ENCODE peak calls at places on chromosomes 6 and 20, in eight cellular contexts. One of them, this sample, is unnamed.

GRCh38 chr20:14777571-14777970 is 440.2 kb upstream of the FLRT3 start:
- DNase-seq in sigmoid colon: no peak
- DNase-seq in heart left ventricle: no peak
- DNase-seq in adrenal gland: no peak
- DNase-seq in H54: no peak
- DNase-seq in HepG2: no peak
- DNase-seq in uterus: no peak
- DNase-seq in prostate gland: no peak
- DNase-seq in this sample: no peak

GRCh38 chr20:46810442-46811327 is 84.0 kb upstream of the EYA2 start:
- DNase-seq in sigmoid colon: no peak
- DNase-seq in heart left ventricle: no peak
- DNase-seq in adrenal gland: no peak
- DNase-seq in H54: no peak
- DNase-seq in HepG2: no peak
- DNase-seq in uterus: no peak
- DNase-seq in prostate gland: no peak
- DNase-seq in this sample: no peak

GRCh38 chr6:4381379-4381778 is 246.0 kb upstream of the ECI2 start:
- DNase-seq in sigmoid colon: no peak
- DNase-seq in heart left ventricle: peak; percentile 57
- DNase-seq in adrenal gland: no peak
- DNase-seq in H54: no peak
- DNase-seq in HepG2: no peak
- DNase-seq in uterus: no peak
- DNase-seq in prostate gland: no peak
- DNase-seq in this sample: no peak

GRCh38 chr6:42618686-42619085 is 54.9 kb downstream of the UBR2 start:
- DNase-seq in sigmoid colon: no peak
- DNase-seq in heart left ventricle: no peak
- DNase-seq in adrenal gland: no peak
- DNase-seq in H54: no peak
- DNase-seq in HepG2: no peak
- DNase-seq in uterus: no peak
- DNase-seq in prostate gland: no peak
- DNase-seq in this sample: no peak

GRCh38 chr6:32692019-32692418 is 25.6 kb upstream of the HLA-DQB1 start:
- DNase-seq in sigmoid colon: no peak
- DNase-seq in heart left ventricle: peak; percentile 28
- DNase-seq in adrenal gland: peak; percentile 31
- DNase-seq in H54: no peak
- DNase-seq in HepG2: peak; percentile 35
- DNase-seq in uterus: peak; percentile 17
- DNase-seq in prostate gland: peak; percentile 33
- DNase-seq in this sample: no peak

GRCh38 chr6:122609881-122610689 is at the start of gene PKIB:
- DNase-seq in sigmoid colon: peak; percentile 74
- DNase-seq in heart left ventricle: peak; percentile 59
- DNase-seq in adrenal gland: peak; percentile 77
- DNase-seq in H54: peak; percentile 52
- DNase-seq in HepG2: peak; percentile 64
- DNase-seq in uterus: peak; percentile 31
- DNase-seq in prostate gland: peak; percentile 70
- DNase-seq in this sample: peak; percentile 57

GRCh38 chr20:20744170-20744725 is 31.8 kb upstream of the RALGAPA2 start:
- DNase-seq in sigmoid colon: no peak
- DNase-seq in heart left ventricle: no peak
- DNase-seq in adrenal gland: no peak
- DNase-seq in H54: no peak
- DNase-seq in HepG2: peak; percentile 40
- DNase-seq in uterus: no peak
- DNase-seq in prostate gland: no peak
- DNase-seq in this sample: no peak

GRCh38 chr20:38222231-38222922 is 38.2 kb downstream of the KIAA1755 start:
- DNase-seq in sigmoid colon: peak; percentile 75
- DNase-seq in heart left ventricle: peak; percentile 64
- DNase-seq in adrenal gland: peak; percentile 85
- DNase-seq in H54: peak; percentile 65
- DNase-seq in HepG2: peak; percentile 71
- DNase-seq in uterus: peak; percentile 64
- DNase-seq in prostate gland: peak; percentile 37
- DNase-seq in this sample: peak; percentile 61

GRCh38 chr6:94636780-94637385 is 940.5 kb upstream of the MANEA start:
- DNase-seq in sigmoid colon: no peak
- DNase-seq in heart left ventricle: no peak
- DNase-seq in adrenal gland: no peak
- DNase-seq in H54: no peak
- DNase-seq in HepG2: peak; percentile 32
- DNase-seq in uterus: no peak
- DNase-seq in prostate gland: no peak
- DNase-seq in this sample: peak; percentile 4

GRCh38 chr6:150880336-150880735 is 14.8 kb downstream of the MTHFD1L start:
- DNase-seq in sigmoid colon: no peak
- DNase-seq in heart left ventricle: no peak
- DNase-seq in adrenal gland: no peak
- DNase-seq in H54: no peak
- DNase-seq in HepG2: no peak
- DNase-seq in uterus: no peak
- DNase-seq in prostate gland: no peak
- DNase-seq in this sample: no peak
- TF ChIP-seq POLR2A in sigmoid colon: no peak
- TF ChIP-seq POLR2A in heart left ventricle: no peak
- TF ChIP-seq POLR2A in adrenal gland: no peak
- TF ChIP-seq POLR2A in H54: no peak
- TF ChIP-seq POLR2A in HepG2: no peak
- TF ChIP-seq POLR2A in uterus: no peak
- TF ChIP-seq POLR2A in prostate gland: no peak
- TF ChIP-seq POLR2A in this sample: no peak

DNA sequence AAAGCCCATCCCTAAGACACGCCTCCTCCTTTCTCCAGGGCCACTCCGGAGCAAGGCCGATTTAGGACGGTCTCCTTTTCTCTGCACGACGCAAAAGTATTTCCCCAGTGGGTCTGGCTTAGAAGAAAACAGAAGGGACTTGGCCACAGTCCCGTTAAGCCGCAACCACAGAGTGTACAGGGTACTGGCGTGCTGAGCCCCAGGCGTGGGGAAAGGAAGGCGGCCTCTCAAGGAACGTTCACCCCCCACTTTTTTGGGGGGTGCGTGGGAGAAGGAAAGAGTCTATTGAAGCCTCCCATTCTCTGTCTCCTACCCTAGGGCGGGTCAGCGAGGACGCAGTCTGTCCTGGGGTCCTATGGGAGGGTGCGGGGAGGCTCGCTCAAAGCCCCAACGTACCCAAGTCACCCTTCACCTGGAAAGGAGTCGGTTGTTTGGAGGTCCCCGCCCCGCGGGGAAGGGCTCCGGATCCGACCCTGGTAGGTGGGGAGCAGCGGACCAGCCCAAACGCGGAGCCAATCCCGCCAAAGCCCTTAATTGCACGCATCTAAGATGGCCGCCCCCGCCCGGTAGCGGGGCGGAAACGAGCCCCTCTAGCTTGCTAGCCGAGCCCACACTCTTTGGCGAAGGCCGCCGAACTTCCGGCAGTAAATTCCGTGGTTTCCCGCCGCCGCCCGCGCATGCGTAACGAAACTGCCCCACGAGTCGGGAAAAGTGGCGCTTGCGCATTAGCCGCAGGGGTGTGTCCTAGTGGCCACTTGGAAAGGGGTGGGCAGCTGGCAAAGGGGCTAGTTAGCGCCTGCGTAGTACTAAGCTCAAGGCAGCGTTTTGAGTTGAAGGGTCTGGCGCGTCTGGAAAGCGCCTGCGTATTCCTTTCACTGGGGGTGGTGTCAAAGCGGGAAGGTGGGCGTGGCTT is at the start of gene OARD1:
- DNase-seq in sigmoid colon: peak; percentile 100
- DNase-seq in heart left ventricle: peak; percentile 100
- DNase-seq in adrenal gland: peak; percentile 100
- DNase-seq in H54: peak; percentile 79
- DNase-seq in HepG2: peak; percentile 99
- DNase-seq in uterus: peak; percentile 100
- DNase-seq in prostate gland: peak; percentile 99
- DNase-seq in this sample: peak; percentile 100
- TF ChIP-seq POLR2A in sigmoid colon: peak; percentile 67
- TF ChIP-seq POLR2A in heart left ventricle: peak; percentile 58
- TF ChIP-seq POLR2A in adrenal gland: peak; percentile 83
- TF ChIP-seq POLR2A in H54: peak; percentile 23
- TF ChIP-seq POLR2A in HepG2: peak; percentile 78
- TF ChIP-seq POLR2A in uterus: no peak
- TF ChIP-seq POLR2A in prostate gland: peak; percentile 62
- TF ChIP-seq POLR2A in this sample: peak; percentile 91

GRCh38 chr20:35741892-35742740 is at the start of gene RBM39:
- DNase-seq in sigmoid colon: peak; percentile 100
- DNase-seq in heart left ventricle: peak; percentile 100
- DNase-seq in adrenal gland: peak; percentile 100
- DNase-seq in H54: peak; percentile 87
- DNase-seq in HepG2: peak; percentile 100
- DNase-seq in uterus: peak; percentile 100
- DNase-seq in prostate gland: peak; percentile 100
- DNase-seq in this sample: peak; percentile 100
- TF ChIP-seq POLR2A in sigmoid colon: peak; percentile 97
- TF ChIP-seq POLR2A in heart left ventricle: peak; percentile 86
- TF ChIP-seq POLR2A in adrenal gland: peak; percentile 99
- TF ChIP-seq POLR2A in H54: peak; percentile 92
- TF ChIP-seq POLR2A in HepG2: peak; percentile 97
- TF ChIP-seq POLR2A in uterus: peak; percentile 97
- TF ChIP-seq POLR2A in prostate gland: peak; percentile 88
- TF ChIP-seq POLR2A in this sample: peak; percentile 98

GRCh38 chr6:126339796-126340750 is at the start of gene CENPW:
- DNase-seq in sigmoid colon: peak; percentile 83
- DNase-seq in heart left ventricle: peak; percentile 64
- DNase-seq in adrenal gland: peak; percentile 88
- DNase-seq in H54: peak; percentile 29
- DNase-seq in HepG2: peak; percentile 88
- DNase-seq in uterus: peak; percentile 84
- DNase-seq in prostate gland: peak; percentile 75
- DNase-seq in this sample: peak; percentile 98
- TF ChIP-seq POLR2A in sigmoid colon: no peak
- TF ChIP-seq POLR2A in heart left ventricle: no peak
- TF ChIP-seq POLR2A in adrenal gland: peak; percentile 10
- TF ChIP-seq POLR2A in H54: peak; percentile 58
- TF ChIP-seq POLR2A in HepG2: peak; percentile 85
- TF ChIP-seq POLR2A in uterus: no peak
- TF ChIP-seq POLR2A in prostate gland: no peak
- TF ChIP-seq POLR2A in this sample: peak; percentile 86

This sample was measured in erythroblast.